ENCODE peak calls at places on chromosome 17, in four cellular contexts. One of them, this sample, is unnamed.

GRCh38 chr17:77344038-77344437 is 203.3 kb downstream of the SEC14L1 start:
- DNase-seq in GM12878: no peak
- DNase-seq in IMR-90: no peak
- DNase-seq in K562: no peak
- DNase-seq in this sample: no peak

GRCh38 chr17:42754782-42755181 is 6.2 kb upstream of the RAMP2 start:
- DNase-seq in IMR-90: peak
- DNase-seq in K562: no peak
- DNase-seq in GM12878: no peak
- DNase-seq in this sample: no peak

GRCh38 chr17:74514632-74515035 is 16.6 kb downstream of the CD300LB start:
- DNase-seq in K562: peak
- DNase-seq in GM12878: no peak
- DNase-seq in IMR-90: no peak
- DNase-seq in this sample: no peak

GRCh38 chr17:76353004-76353598 is 615 bp downstream of the PRPSAP1 start:
- DNase-seq in GM12878: no peak
- DNase-seq in K562: peak
- DNase-seq in IMR-90: no peak
- DNase-seq in this sample: no peak

GRCh38 chr17:31444026-31444425 is 52.6 kb downstream of the RAB11FIP4 start:
- DNase-seq in IMR-90: peak
- DNase-seq in K562: no peak
- DNase-seq in GM12878: no peak
- DNase-seq in this sample: no peak

GRCh38 chr17:58341861-58342475 is 10.0 kb downstream of the SUPT4H1 start:
- DNase-seq in K562: no peak
- DNase-seq in GM12878: no peak
- DNase-seq in IMR-90: no peak
- DNase-seq in this sample: no peak

GRCh38 chr17:66949501-66949900 is 15.0 kb upstream of the CACNG4 start:
- DNase-seq in K562: no peak
- DNase-seq in IMR-90: peak
- DNase-seq in GM12878: no peak
- DNase-seq in this sample: no peak

GRCh38 chr17:30920282-30920681 is 1.5 kb upstream of the ADAP2 start:
- DNase-seq in IMR-90: peak
- DNase-seq in GM12878: no peak
- DNase-seq in K562: no peak
- DNase-seq in this sample: peak

GRCh38 chr17:19021622-19022083 is 17.1 kb upstream of the FAM83G start:
- DNase-seq in IMR-90: no peak
- DNase-seq in GM12878: no peak
- DNase-seq in K562: peak
- DNase-seq in this sample: no peak

GRCh38 chr17:20995164-20995872 is 47.5 kb downstream of the USP22 start:
- DNase-seq in IMR-90: no peak
- DNase-seq in GM12878: no peak
- DNase-seq in K562: no peak
- DNase-seq in this sample: no peak

GRCh38 chr17:43823350-43824084 is 9.4 kb downstream of the MPP3 start:
- DNase-seq in K562: no peak
- DNase-seq in GM12878: no peak
- DNase-seq in IMR-90: no peak
- DNase-seq in this sample: no peak

GRCh38 chr17:42814633-42815399 is 9.3 kb downstream of the BECN1 start:
- DNase-seq in IMR-90: peak
- DNase-seq in GM12878: no peak
- DNase-seq in K562: no peak
- DNase-seq in this sample: no peak

GRCh38 chr17:18992454-18993130 is 12.0 kb downstream of the FAM83G start:
- DNase-seq in IMR-90: no peak
- DNase-seq in K562: no peak
- DNase-seq in GM12878: peak
- DNase-seq in this sample: no peak

GRCh38 chr17:63497708-63498483 is 21.0 kb downstream of the ACE start:
- DNase-seq in K562: no peak
- DNase-seq in GM12878: no peak
- DNase-seq in IMR-90: peak
- DNase-seq in this sample: peak

GRCh38 chr17:18964018-18964351 is 12.0 kb downstream of the SLC5A10 start:
- DNase-seq in K562: no peak
- DNase-seq in IMR-90: no peak
- DNase-seq in GM12878: no peak
- DNase-seq in this sample: no peak

GRCh38 chr17:61143026-61143425 is 256.6 kb upstream of the TBX2 start:
- DNase-seq in GM12878: no peak
- DNase-seq in K562: no peak
- DNase-seq in IMR-90: no peak
- DNase-seq in this sample: no peak

GRCh38 chr17:2024572-2025219 is 438 bp downstream of the RTN4RL1 start:
- DNase-seq in IMR-90: no peak
- DNase-seq in GM12878: no peak
- DNase-seq in K562: no peak
- DNase-seq in this sample: peak

GRCh38 chr17:32626371-32626770 is 139.6 kb downstream of the CDK5R1 start:
- DNase-seq in IMR-90: no peak
- DNase-seq in GM12878: no peak
- DNase-seq in K562: no peak
- DNase-seq in this sample: no peak

GRCh38 chr17:61903251-61903650 is 24.5 kb downstream of the INTS2 start:
- DNase-seq in GM12878: no peak
- DNase-seq in K562: no peak
- DNase-seq in IMR-90: no peak
- DNase-seq in this sample: no peak

GRCh38 chr17:45115871-45116270 is 16.4 kb downstream of the PLCD3 start:
- DNase-seq in IMR-90: peak
- DNase-seq in GM12878: no peak
- DNase-seq in K562: no peak
- DNase-seq in this sample: no peak

GRCh38 chr17:42517516-42517915 is 18.5 kb upstream of the NAGLU start:
- DNase-seq in K562: peak
- DNase-seq in IMR-90: peak
- DNase-seq in GM12878: no peak
- DNase-seq in this sample: peak

GRCh38 chr17:78058001-78058400 is 70.6 kb downstream of the TMC6 start:
- DNase-seq in IMR-90: no peak
- DNase-seq in GM12878: no peak
- DNase-seq in K562: no peak
- DNase-seq in this sample: no peak

GRCh38 chr17:29138991-29139682 is 41.1 kb downstream of the MYO18A start:
- DNase-seq in K562: no peak
- DNase-seq in GM12878: no peak
- DNase-seq in IMR-90: no peak
- DNase-seq in this sample: no peak

GRCh38 chr17:3049705-3050295 is 13.6 kb downstream of the OR1D5 start:
- DNase-seq in K562: no peak
- DNase-seq in GM12878: no peak
- DNase-seq in IMR-90: no peak
- DNase-seq in this sample: no peak

GRCh38 chr17:62085511-62086408 is 20.7 kb upstream of the MED13 start:
- DNase-seq in IMR-90: peak
- DNase-seq in K562: peak
- DNase-seq in GM12878: no peak
- DNase-seq in this sample: no peak

DNA sequence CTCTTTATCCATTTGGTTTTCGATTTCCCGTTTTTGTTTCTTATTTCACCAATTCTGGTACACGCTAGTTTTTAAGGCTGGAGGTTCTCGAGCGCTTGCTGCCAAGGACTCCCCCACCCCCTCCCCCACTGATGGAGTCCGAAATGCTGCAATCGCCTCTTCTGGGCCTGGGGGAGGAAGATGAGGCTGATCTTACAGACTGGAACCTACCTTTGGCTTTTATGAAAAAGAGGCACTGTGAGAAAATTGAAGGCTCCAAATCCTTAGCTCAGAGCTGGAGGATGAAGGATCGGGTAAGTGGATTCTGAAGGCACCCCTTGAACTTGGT is 825 bp downstream of the RPTOR start:
- DNase-seq in IMR-90: no peak
- DNase-seq in K562: peak
- DNase-seq in GM12878: no peak
- DNase-seq in this sample: no peak
- TF ChIP-seq CHD1 in IMR-90: no peak
- TF ChIP-seq CHD1 in K562: no peak
- TF ChIP-seq CHD1 in GM12878: no peak
- TF ChIP-seq CHD1 in this sample: no peak

GRCh38 chr17:37191219-37191618 is 184.6 kb upstream of the C17orf78 start:
- DNase-seq in GM12878: no peak
- DNase-seq in IMR-90: peak
- DNase-seq in K562: no peak
- DNase-seq in this sample: no peak
- TF ChIP-seq CHD1 in GM12878: no peak
- TF ChIP-seq CHD1 in IMR-90: no peak
- TF ChIP-seq CHD1 in K562: no peak
- TF ChIP-seq CHD1 in this sample: no peak

GRCh38 chr17:8976638-8977037 is 11.1 kb upstream of the PIK3R5 start:
- DNase-seq in K562: no peak
- DNase-seq in GM12878: no peak
- DNase-seq in IMR-90: no peak
- DNase-seq in this sample: no peak

GRCh38 chr17:8979715-8980114 is 14.2 kb upstream of the PIK3R5 start:
- DNase-seq in GM12878: no peak
- DNase-seq in K562: no peak
- DNase-seq in IMR-90: no peak
- DNase-seq in this sample: no peak

GRCh38 chr17:8975091-8975707 is 9.7 kb upstream of the PIK3R5 start:
- DNase-seq in IMR-90: no peak
- DNase-seq in GM12878: no peak
- DNase-seq in K562: no peak
- DNase-seq in this sample: no peak
- TF ChIP-seq CHD1 in IMR-90: no peak
- TF ChIP-seq CHD1 in GM12878: no peak
- TF ChIP-seq CHD1 in K562: no peak
- TF ChIP-seq CHD1 in this sample: no peak

GRCh38 chr17:16991349-16992009 is 19.6 kb upstream of the TNFRSF13B start:
- DNase-seq in GM12878: no peak
- DNase-seq in K562: peak
- DNase-seq in IMR-90: peak
- DNase-seq in this sample: peak
- TF ChIP-seq CHD1 in GM12878: no peak
- TF ChIP-seq CHD1 in K562: no peak
- TF ChIP-seq CHD1 in IMR-90: no peak
- TF ChIP-seq CHD1 in this sample: no peak

GRCh38 chr17:80263253-80264047 is 2.8 kb downstream of the RNF213 start:
- DNase-seq in K562: peak
- DNase-seq in IMR-90: peak
- DNase-seq in GM12878: peak
- DNase-seq in this sample: no peak
- TF ChIP-seq CHD1 in K562: no peak
- TF ChIP-seq CHD1 in IMR-90: no peak
- TF ChIP-seq CHD1 in GM12878: peak
- TF ChIP-seq CHD1 in this sample: no peak

DNA sequence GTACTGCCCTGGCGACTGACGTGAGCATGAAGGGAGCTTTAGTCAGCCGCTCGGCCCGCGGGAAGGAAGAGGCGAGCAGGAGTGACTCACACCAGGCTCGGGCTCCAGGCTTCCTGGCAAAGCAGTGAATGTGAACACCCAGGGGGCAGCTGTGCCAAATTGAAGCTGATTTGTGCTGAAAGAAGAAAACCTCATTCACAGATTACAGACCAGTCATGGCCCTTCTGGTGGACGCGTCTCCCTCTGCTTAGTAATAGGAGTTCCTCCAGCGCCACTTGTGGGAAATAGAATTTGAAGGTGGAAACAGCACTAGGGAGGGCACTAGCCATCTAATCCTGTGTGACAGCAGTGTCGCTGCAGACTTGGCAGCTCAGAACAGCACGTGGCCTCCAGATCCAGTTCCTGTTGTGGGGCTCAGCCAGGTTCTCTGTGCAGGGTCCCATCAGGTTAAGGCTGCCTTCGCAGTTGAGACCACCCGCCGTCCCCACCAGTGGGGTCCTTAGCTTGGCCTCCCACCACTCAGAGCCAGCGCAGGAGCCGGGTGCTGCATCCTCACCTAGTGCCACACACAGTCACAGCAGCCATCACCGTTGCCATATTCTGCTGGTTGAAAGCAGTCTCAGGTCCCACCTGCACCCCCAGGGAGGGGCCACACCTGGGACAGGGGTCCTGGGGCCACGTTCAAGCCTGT is 164.5 kb upstream of the CHMP6 start:
- DNase-seq in IMR-90: peak
- DNase-seq in GM12878: no peak
- DNase-seq in K562: no peak
- DNase-seq in this sample: no peak
- TF ChIP-seq CHD1 in IMR-90: no peak
- TF ChIP-seq CHD1 in GM12878: no peak
- TF ChIP-seq CHD1 in K562: no peak
- TF ChIP-seq CHD1 in this sample: no peak

DNA sequence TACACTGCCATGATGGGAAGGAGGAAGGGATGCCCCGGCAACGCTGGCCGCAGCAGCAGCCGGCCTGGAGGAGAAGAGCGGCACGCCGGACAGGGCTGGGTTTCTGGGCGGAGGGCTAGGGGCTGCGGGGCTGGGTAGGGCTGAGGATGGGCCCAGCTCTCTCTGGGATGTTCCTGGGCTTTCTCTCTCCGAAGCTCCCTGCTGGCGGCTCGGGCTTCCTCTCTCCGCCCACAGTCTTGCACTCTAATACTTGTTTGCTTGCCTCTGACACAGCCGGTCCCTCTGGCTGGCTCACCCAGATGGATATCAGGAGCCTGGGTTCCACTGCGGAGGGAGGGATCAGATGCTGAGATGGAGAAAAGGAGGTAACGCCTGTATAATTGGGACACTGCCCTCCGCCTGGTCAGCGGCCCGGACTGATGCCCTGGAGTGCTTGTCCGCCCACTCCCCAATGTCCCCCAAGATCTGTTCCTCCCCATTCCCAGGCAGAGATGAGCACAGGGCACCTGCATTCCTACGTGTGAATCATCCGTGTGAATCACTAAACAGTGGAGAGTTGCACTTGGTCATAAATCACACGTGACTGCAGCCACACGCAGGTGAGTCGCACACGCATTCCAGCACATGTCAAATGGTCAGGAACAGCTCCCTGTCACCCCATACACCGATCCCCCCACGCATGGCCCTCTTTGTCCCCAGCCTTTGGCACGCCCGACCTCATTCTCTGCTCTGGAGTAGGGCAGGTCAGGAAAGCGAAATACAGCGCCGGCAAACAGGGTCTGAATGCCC is at the start of gene ALOXE3:
- DNase-seq in IMR-90: peak
- DNase-seq in K562: peak
- DNase-seq in GM12878: no peak
- DNase-seq in this sample: no peak
- TF ChIP-seq CHD1 in IMR-90: no peak
- TF ChIP-seq CHD1 in K562: no peak
- TF ChIP-seq CHD1 in GM12878: no peak
- TF ChIP-seq CHD1 in this sample: no peak

GRCh38 chr17:15343749-15344148 is 2.4 kb upstream of the TEKT3 start:
- DNase-seq in K562: no peak
- DNase-seq in IMR-90: peak
- DNase-seq in GM12878: no peak
- DNase-seq in this sample: no peak
- TF ChIP-seq CHD1 in K562: no peak
- TF ChIP-seq CHD1 in IMR-90: no peak
- TF ChIP-seq CHD1 in GM12878: no peak
- TF ChIP-seq CHD1 in this sample: no peak

GRCh38 chr17:13560935-13561334 is 40.8 kb downstream of the HS3ST3A1 start:
- DNase-seq in IMR-90: no peak
- DNase-seq in GM12878: no peak
- DNase-seq in K562: no peak
- DNase-seq in this sample: no peak
- TF ChIP-seq CHD1 in IMR-90: no peak
- TF ChIP-seq CHD1 in GM12878: no peak
- TF ChIP-seq CHD1 in K562: no peak
- TF ChIP-seq CHD1 in this sample: no peak

This sample was measured in H1.